ENCODE peak calls at places on chromosomes 5 and 9, in nine cellular contexts. K is GM12865; F is neural crest cell; M is activated T-helper 1 cell treated with Interleukin-2 at 50 U/mL for 16 hours; P is stimulated activated CD8-positive, alpha-beta memory T cell treated with anti-CD3 and anti-CD28 coated beads, Interleukin-4, amount 100 ng/mL, for 24 hours; L is breast epithelium; E is PC-9; H is colonic mucosa; W is right cardiac atrium. J is an unnamed sample.

GRCh38 chr9:131366745-131367401 is 27.0 kb upstream of the PRRC2B start:
- DNase-seq in K (no peak), F (no peak), M (no peak), P (no peak), L (no peak), E (peak; percentile 64), H (no peak), W (no peak), J (no peak)

GRCh38 chr5:68482199-68482598 is 266.6 kb downstream of the PIK3R1 start:
- DNase-seq in K (no peak), F (no peak), M (no peak), P (no peak), L (no peak), E (no peak), H (no peak), W (no peak), J (no peak)

GRCh38 chr5:179343021-179343781 is 2.1 kb downstream of the ADAMTS2 start:
- DNase-seq in K (no peak), F (no peak), M (no peak), P (no peak), L (no peak), E (no peak), H (no peak), W (no peak), J (peak; percentile 76)

GRCh38 chr5:160635046-160635445 is 213.4 kb downstream of the PTTG1 start:
- DNase-seq in K (no peak), F (no peak), M (no peak), P (no peak), L (no peak), E (no peak), H (peak; percentile 91), W (no peak), J (no peak)

GRCh38 chr5:78610163-78610583 is 38.4 kb downstream of the LHFPL2 start:
- DNase-seq in K (no peak), F (no peak), M (no peak), P (no peak), L (no peak), E (no peak), H (no peak), W (peak; percentile 60), J (no peak)

GRCh38 chr5:30879887-30880286 is 313.6 kb upstream of the CDH6 start:
- DNase-seq in K (no peak), F (no peak), M (no peak), P (no peak), L (no peak), E (no peak), H (no peak), W (no peak), J (no peak)

GRCh38 chr9:129343697-129344375 is 165.8 kb upstream of the IER5L start:
- DNase-seq in K (no peak), F (no peak), M (no peak), P (no peak), L (peak; percentile 61), E (no peak), H (peak; percentile 45), W (peak; percentile 84), J (no peak)

GRCh38 chr5:110611817-110612216 is 114.7 kb downstream of the TMEM232 start:
- DNase-seq in K (no peak), F (no peak), M (no peak), P (no peak), L (no peak), E (no peak), H (no peak), W (no peak), J (no peak)

GRCh38 chr9:138082918-138083636 is 205.5 kb downstream of the CACNA1B start:
- DNase-seq in K (no peak), F (no peak), M (no peak), P (no peak), L (no peak), E (no peak), H (no peak), W (no peak), J (peak; percentile 55)

GRCh38 chr9:87873607-87874319 is 8.9 kb upstream of the SPATA31E1 start:
- DNase-seq in K (no peak), F (no peak), M (no peak), P (no peak), L (no peak), E (no peak), H (peak; percentile 48), W (no peak), J (no peak)

GRCh38 chr5:159969966-159970365 is 39.0 kb upstream of the TTC1 start:
- DNase-seq in K (no peak), F (no peak), M (no peak), P (no peak), L (no peak), E (no peak), H (no peak), W (no peak), J (no peak)

GRCh38 chr5:180160822-180161221 is 48.2 kb downstream of the RASGEF1C start:
- DNase-seq in K (no peak), F (no peak), M (no peak), P (no peak), L (peak; percentile 10), E (no peak), H (peak; percentile 8), W (no peak), J (no peak)

GRCh38 chr5:1633605-1634336 is 110.0 kb upstream of the LPCAT1 start:
- DNase-seq in K (peak; percentile 91), F (peak; percentile 78), M (peak; percentile 71), P (peak; percentile 77), L (peak; percentile 60), E (peak; percentile 88), H (peak; percentile 88), W (peak; percentile 86), J (peak; percentile 82)

GRCh38 chr5:57299945-57300344 is 126.1 kb downstream of the GPBP1 start:
- DNase-seq in K (no peak), F (no peak), M (no peak), P (no peak), L (no peak), E (no peak), H (no peak), W (no peak), J (no peak)

GRCh38 chr5:10635257-10635860 is 71.5 kb downstream of the ANKRD33B start:
- DNase-seq in K (peak; percentile 95), F (no peak), M (peak; percentile 7), P (peak; percentile 59), L (no peak), E (peak; percentile 58), H (no peak), W (no peak), J (no peak)

GRCh38 chr5:36200513-36200912 is 41.2 kb downstream of the NADK2 start:
- DNase-seq in K (no peak), F (no peak), M (no peak), P (no peak), L (no peak), E (no peak), H (no peak), W (no peak), J (no peak)

GRCh38 chr5:1703352-1704050 is 96.1 kb downstream of the MRPL36 start:
- DNase-seq in K (no peak), F (no peak), M (no peak), P (no peak), L (peak; percentile 13), E (no peak), H (no peak), W (no peak), J (no peak)

GRCh38 chr9:100602302-100602930 is 24.5 kb downstream of the CAVIN4 start:
- DNase-seq in K (peak; percentile 28), F (peak; percentile 45), M (no peak), P (no peak), L (no peak), E (peak; percentile 51), H (peak; percentile 51), W (no peak), J (no peak)

GRCh38 chr9:86734762-86735161 is 212.5 kb downstream of the GAS1 start:
- DNase-seq in K (no peak), F (no peak), M (no peak), P (no peak), L (no peak), E (no peak), H (no peak), W (no peak), J (no peak)

GRCh38 chr9:77092536-77092935 is 73.1 kb downstream of the FOXB2 start:
- DNase-seq in K (no peak), F (no peak), M (no peak), P (no peak), L (no peak), E (no peak), H (no peak), W (no peak), J (no peak)

GRCh38 chr9:125233678-125234077 is 7.5 kb downstream of the HSPA5 start:
- DNase-seq in K (no peak), F (no peak), M (no peak), P (no peak), L (no peak), E (no peak), H (no peak), W (no peak), J (no peak)